ENCODE peak calls at places on chromosomes 12 and 14, in four cellular contexts. R is K562, A is HepG2, F is GM12878. Q is an unnamed sample.

GRCh38 chr14:65332141-65332871 is 80.2 kb upstream of the FUT8 start:
- DNase-seq in R (no peak), A (no peak), F (no peak), Q (no peak)

GRCh38 chr14:73427516-73428264 is 30.7 kb downstream of the NUMB start:
- DNase-seq in R (no peak), A (no peak), F (no peak), Q (no peak)

GRCh38 chr12:121697093-121697698 is 15.4 kb upstream of the TMEM120B start:
- DNase-seq in F (no peak), R (peak), A (peak), Q (peak)

GRCh38 chr14:92848941-92849340 is 54.8 kb downstream of the GOLGA5 start:
- DNase-seq in R (no peak), F (no peak), A (no peak), Q (peak)

GRCh38 chr12:78703820-78704525 is 160.6 kb upstream of the SYT1 start:
- DNase-seq in A (no peak), R (no peak), F (no peak), Q (no peak)

GRCh38 chr14:67385618-67386017 is 25.5 kb downstream of the EIF2S1 start:
- DNase-seq in A (no peak), R (no peak), F (no peak), Q (no peak)

GRCh38 chr12:122893208-122894151 is 2.4 kb downstream of the VPS37B start:
- DNase-seq in F (no peak), A (no peak), R (no peak), Q (no peak)

GRCh38 chr12:22986997-22987396 is 362.0 kb downstream of the ETNK1 start:
- DNase-seq in R (no peak), F (no peak), A (no peak), Q (no peak)

GRCh38 chr12:40915172-40915571 is 222.9 kb downstream of the CNTN1 start:
- DNase-seq in R (no peak), A (no peak), F (no peak), Q (no peak)

GRCh38 chr12:130619378-130619970 is 96.6 kb downstream of the RIMBP2 start:
- DNase-seq in F (no peak), R (no peak), A (no peak), Q (peak)

GRCh38 chr12:28313631-28314030 is 123.4 kb downstream of the CCDC91 start:
- DNase-seq in R (peak), F (no peak), A (no peak), Q (no peak)

GRCh38 chr12:28320353-28320752 is 130.1 kb downstream of the CCDC91 start:
- DNase-seq in A (peak), R (no peak), F (no peak), Q (no peak)

GRCh38 chr12:28316067-28316466 is 125.8 kb downstream of the CCDC91 start:
- DNase-seq in A (no peak), R (no peak), F (no peak), Q (no peak)

DNA sequence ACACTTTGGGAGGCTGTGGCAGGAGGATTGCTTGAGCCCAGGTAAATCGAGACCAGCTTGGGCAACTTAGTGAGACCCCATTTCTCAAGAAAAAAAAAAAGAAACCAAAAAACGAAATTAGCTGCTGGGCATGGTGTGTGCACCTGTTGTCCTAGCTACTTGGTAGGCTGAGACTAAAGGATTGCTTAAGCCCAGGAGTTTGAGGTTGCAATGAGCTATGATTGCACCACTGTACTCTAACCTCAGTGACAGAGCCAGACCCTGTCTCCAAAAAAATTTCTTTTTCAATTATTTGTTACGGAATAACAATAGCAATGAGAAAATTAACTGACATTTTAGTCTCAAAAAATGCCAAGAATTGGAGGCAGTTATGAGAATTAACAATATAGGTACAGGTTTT is 128.0 kb downstream of the CCDC91 start:
- DNase-seq in A (no peak), R (no peak), F (no peak), Q (no peak)
- TF ChIP-seq ZBTB33 in A (no peak), R (no peak), F (no peak), Q (no peak)

GRCh38 chr12:20596036-20596435 is 99.1 kb upstream of the SLCO1C1 start:
- DNase-seq in F (no peak), R (no peak), A (no peak), Q (no peak)
- TF ChIP-seq MXI1 in F (no peak), R (no peak), A (no peak), Q (no peak)

DNA sequence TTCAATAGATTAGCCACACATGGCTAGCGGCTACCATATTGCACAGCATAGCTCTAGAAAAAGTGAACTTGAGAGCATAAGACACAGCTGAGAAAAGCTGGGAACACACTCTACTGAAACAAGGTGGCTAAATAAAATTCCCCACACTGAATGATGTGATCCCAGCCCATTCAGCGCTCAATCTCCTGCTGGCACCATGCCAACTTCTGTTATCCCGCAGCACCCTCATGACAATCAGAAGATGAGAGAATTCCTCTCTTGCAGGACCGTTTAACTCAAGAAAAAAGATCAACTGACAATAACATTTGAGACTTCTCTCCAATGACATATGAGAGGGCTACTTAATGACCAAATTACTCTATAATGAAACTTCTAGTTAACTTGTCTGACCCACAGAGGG is 115.4 kb downstream of the ADAMTS20 start:
- DNase-seq in F (no peak), A (no peak), R (no peak), Q (peak)
- TF ChIP-seq ZBTB33 in F (no peak), A (no peak), R (no peak), Q (no peak)

GRCh38 chr12:10016881-10017280 is 6.5 kb downstream of the CLEC12B start:
- DNase-seq in A (no peak), F (no peak), R (peak), Q (no peak)
- TF ChIP-seq MXI1 in A (no peak), F (no peak), R (no peak), Q (no peak)

DNA sequence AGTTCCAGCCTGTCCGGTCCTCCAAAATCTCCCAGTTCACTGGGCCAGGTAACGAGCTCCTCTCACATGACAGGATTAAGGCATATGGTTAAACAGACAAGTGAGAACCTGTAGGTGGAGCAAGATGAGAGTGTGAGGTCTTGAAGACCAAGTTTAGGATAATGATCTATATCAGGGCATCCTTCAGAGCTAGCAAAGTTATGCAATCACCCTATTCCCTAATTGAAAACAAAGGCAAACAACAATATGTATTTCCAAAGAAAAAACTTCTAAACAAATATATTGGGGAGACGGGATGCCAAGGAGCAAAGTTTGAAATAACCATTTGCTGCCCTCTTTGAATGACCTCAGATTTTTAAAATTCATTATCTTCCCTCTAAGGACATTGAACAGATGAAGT is 571.2 kb downstream of the BCL11B start:
- DNase-seq in R (no peak), A (no peak), F (no peak), Q (no peak)
- TF ChIP-seq ZBTB33 in R (no peak), A (no peak), F (no peak), Q (no peak)